ENCODE peak calls at places on chromosomes 4 and X, in four cellular contexts. J is SK-N-SH, B is K562, H is HepG2. V is an unnamed sample.

GRCh38 chr4:15352508-15352907 is 75.3 kb upstream of the C1QTNF7 start:
- DNase-seq in B (no peak), H (no peak), J (no peak), V (no peak)

GRCh38 chr4:140260227-140260626 is 106.2 kb upstream of the MAML3 start:
- DNase-seq in H (no peak), B (no peak), J (no peak), V (peak; percentile 41)

GRCh38 chr4:144709159-144709558 is 63.2 kb downstream of the HHIP start:
- DNase-seq in B (no peak), J (no peak), H (no peak), V (peak; percentile 43)

GRCh38 chr4:155197757-155198156 is 10.7 kb upstream of the NPY2R start:
- DNase-seq in J (no peak), B (no peak), H (no peak), V (no peak)

GRCh38 chr4:155489261-155489660 is 112.5 kb upstream of the MAP9 start:
- DNase-seq in J (no peak), B (no peak), H (no peak), V (no peak)

GRCh38 chr4:109735566-109736454 is 5.9 kb upstream of the PLA2G12A start:
- DNase-seq in B (no peak), H (no peak), J (no peak), V (no peak)

GRCh38 chr4:84971319-84971932 is 4.9 kb upstream of the WDFY3 start:
- DNase-seq in H (peak; percentile 53), B (no peak), J (peak; percentile 30), V (peak; percentile 26)

GRCh38 chrX:15714529-15714928 is 23.5 kb upstream of the CA5B start:
- DNase-seq in J (no peak), B (no peak), H (no peak), V (no peak)

GRCh38 chr4:175499735-175500352 is 312.2 kb downstream of the GPM6A start:
- DNase-seq in J (no peak), B (no peak), H (no peak), V (no peak)

GRCh38 chr4:6248394-6248793 is 21.3 kb upstream of the WFS1 start:
- DNase-seq in B (no peak), J (no peak), H (no peak), V (no peak)

GRCh38 chrX:132963846-132964245 is 5.4 kb upstream of the HS6ST2 start:
- DNase-seq in B (no peak), H (no peak), J (no peak), V (no peak)

GRCh38 chr4:57163530-57164459 is 53.6 kb upstream of the IGFBP7 start:
- DNase-seq in B (peak; percentile 79), J (peak; percentile 89), H (peak; percentile 68), V (peak; percentile 43)

GRCh38 chr4:56512166-56512565 is 6.6 kb downstream of the ARL9 start:
- DNase-seq in J (no peak), B (no peak), H (no peak), V (no peak)

GRCh38 chrX:154019633-154020499 is at the start of gene IRAK1:
- DNase-seq in B (peak; percentile 85), H (no peak), J (peak; percentile 89), V (no peak)

GRCh38 chrX:150752124-150752523 is 58.9 kb downstream of the MTMR1 start:
- DNase-seq in J (no peak), H (no peak), B (no peak), V (no peak)

GRCh38 chr4:139555073-139555704 is 830 bp downstream of the SETD7 start:
- DNase-seq in B (peak; percentile 49), H (no peak), J (peak; percentile 86), V (peak; percentile 69)

GRCh38 chr4:128871948-128872347 is 62.4 kb downstream of the JADE1 start:
- DNase-seq in B (no peak), H (no peak), J (no peak), V (no peak)

GRCh38 chr4:87240341-87240740 is 19.9 kb upstream of the KLHL8 start:
- DNase-seq in B (no peak), J (no peak), H (no peak), V (no peak)

GRCh38 chrX:11380187-11380586 is 87.0 kb downstream of the AMELX start:
- DNase-seq in B (no peak), J (no peak), H (no peak), V (no peak)

GRCh38 chr4:128847074-128847724 is 37.7 kb downstream of the JADE1 start:
- DNase-seq in B (no peak), H (no peak), J (no peak), V (no peak)

GRCh38 chrX:9995855-9996339 is 28.7 kb downstream of the CLDN34 start:
- DNase-seq in H (peak; percentile 60), B (peak; percentile 75), J (peak; percentile 83), V (peak; percentile 55)

GRCh38 chr4:55868691-55869090 is 15.2 kb downstream of the EXOC1 start:
- DNase-seq in B (no peak), H (no peak), J (no peak), V (no peak)

GRCh38 chr4:183366436-183366835 is 44.2 kb upstream of the CLDN24 start:
- DNase-seq in B (no peak), J (no peak), H (no peak), V (no peak)

GRCh38 chr4:158858410-158859189 is 89.8 kb downstream of the FNIP2 start:
- DNase-seq in J (no peak), H (peak; percentile 16), B (no peak), V (no peak)

GRCh38 chr4:38752393-38752961 is 30.3 kb downstream of the TLR10 start:
- DNase-seq in H (no peak), B (no peak), J (no peak), V (no peak)

GRCh38 chr4:4195354-4195753 is 31.4 kb downstream of the OTOP1 start:
- DNase-seq in B (no peak), H (no peak), J (no peak), V (no peak)

GRCh38 chr4:168509786-168510185 is 12.9 kb downstream of the PALLD start:
- DNase-seq in B (no peak), J (no peak), H (no peak), V (no peak)

GRCh38 chr4:93776386-93777080 is 52.0 kb upstream of the ATOH1 start:
- DNase-seq in J (no peak), B (no peak), H (no peak), V (no peak)

GRCh38 chrX:111869639-111870034 is 6.3 kb upstream of the TRPC5OS start:
- DNase-seq in H (no peak), J (peak; percentile 44), B (peak; percentile 15), V (peak; percentile 16)

DNA sequence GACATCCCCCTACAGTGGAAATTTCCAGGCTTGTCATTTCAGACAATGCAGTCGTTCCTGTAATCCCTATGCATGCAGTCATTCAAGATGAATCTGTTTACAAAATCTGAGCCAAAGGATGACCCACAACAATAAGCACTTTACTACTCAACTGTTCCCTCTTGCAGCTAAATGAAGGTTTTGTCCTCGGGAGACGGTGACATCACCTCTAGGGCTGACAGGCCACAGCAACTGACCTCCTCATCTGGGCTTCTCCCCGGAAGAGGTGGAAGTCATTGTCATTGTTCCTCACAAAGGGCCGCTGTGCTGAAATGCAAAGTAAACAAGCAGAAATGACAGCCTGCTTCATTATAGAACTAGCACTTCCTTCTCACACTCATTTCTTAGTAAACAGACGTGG is 29.2 kb downstream of the CLRN2 start:
- DNase-seq in H (peak; percentile 98), B (no peak), J (no peak), V (no peak)
- TF ChIP-seq ELF1 in H (peak; percentile 78), B (no peak), J (no peak), V (no peak)

DNA sequence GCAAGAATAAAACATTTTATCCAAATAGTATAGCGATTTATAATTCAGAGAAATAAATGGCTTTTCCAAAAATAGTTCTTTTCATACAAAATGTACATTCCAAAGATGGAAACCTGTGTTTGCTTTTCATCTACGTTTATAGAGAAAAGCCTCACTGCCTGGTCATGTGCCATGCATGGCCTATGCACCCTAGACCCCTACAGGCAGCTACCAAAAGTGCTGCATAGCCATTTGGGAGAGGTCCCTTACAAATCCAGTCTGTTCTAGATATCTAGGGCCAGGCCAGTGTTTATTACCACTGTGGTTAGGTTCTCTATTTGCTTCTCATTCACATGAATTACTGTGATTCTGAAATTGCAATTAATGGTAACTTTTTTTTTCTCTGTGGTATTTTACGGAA is 17.2 kb downstream of the HMGB2 start:
- DNase-seq in H (peak; percentile 21), J (peak; percentile 17), B (peak; percentile 36), V (no peak)
- TF ChIP-seq ELF1 in H (no peak), J (no peak), B (no peak), V (no peak)

GRCh38 chr4:190020790-190021717 is 6.0 kb downstream of the FRG2 start:
- DNase-seq in J (peak; percentile 82), B (peak; percentile 50), H (peak; percentile 24), V (no peak)
- TF ChIP-seq ELF1 in J (no peak), B (no peak), H (no peak), V (no peak)

GRCh38 chr4:127685292-127685691 is 44.9 kb upstream of the SLC25A31 start:
- DNase-seq in B (no peak), J (no peak), H (peak; percentile 15), V (peak; percentile 2)

GRCh38 chr4:127687580-127687979 is 42.6 kb upstream of the SLC25A31 start:
- DNase-seq in H (no peak), B (no peak), J (no peak), V (no peak)

DNA sequence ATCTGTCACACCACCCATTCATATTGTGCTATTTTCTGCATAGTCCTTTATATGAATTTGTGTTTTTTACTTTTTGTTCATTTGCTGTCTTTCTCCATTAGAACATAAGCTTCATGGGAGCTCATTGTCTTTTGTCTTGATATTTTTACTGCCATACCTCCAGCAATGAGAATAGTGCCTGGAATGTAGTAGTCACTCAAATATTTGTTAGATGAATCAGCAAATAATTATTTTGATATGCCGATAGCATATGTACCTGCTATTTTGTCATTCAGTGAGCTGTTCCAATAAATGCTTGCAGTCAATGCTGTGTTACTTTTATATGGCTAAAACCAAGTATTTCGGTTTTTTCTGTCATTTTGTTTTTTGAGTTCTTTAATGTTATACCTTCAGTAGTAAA is 43.5 kb upstream of the SLC25A31 start:
- DNase-seq in J (no peak), B (no peak), H (no peak), V (peak; percentile 45)
- TF ChIP-seq ELF1 in J (no peak), B (no peak), H (no peak), V (no peak)

DNA sequence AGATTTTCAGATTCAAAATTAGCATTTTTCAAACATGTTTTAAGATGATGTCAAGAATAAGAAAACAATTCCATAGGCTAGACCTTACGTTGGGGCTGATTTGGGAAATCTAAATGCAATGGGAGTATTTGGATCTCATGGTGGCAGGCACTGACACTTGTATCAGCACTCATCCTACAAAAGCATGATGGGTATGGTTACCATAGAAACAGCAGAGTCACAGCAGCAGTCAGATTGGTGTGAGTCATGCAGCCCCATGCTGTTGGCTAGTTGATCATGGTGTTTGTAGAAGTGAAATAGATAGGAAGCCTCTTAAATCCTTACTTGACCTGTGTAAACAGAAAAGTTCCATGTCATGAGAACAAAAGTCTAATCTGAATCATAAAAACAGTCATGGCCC is 1637.3 kb upstream of the PABPC4L start:
- DNase-seq in B (no peak), J (no peak), H (no peak), V (peak; percentile 2)
- TF ChIP-seq ELF1 in B (no peak), J (no peak), H (no peak), V (no peak)

GRCh38 chr4:123564758-123565346 is 168.3 kb downstream of the SPRY1 start:
- DNase-seq in J (peak; percentile 60), B (peak; percentile 74), H (peak; percentile 92), V (peak; percentile 75)
- TF ChIP-seq ELF1 in J (no peak), B (no peak), H (no peak), V (no peak)

V was measured in HCT116.